ENCODE peak calls at places on chromosomes 16 and 17, in six cellular contexts. G is HL-60, M is left lung, K is AG10803, Z is activated B cell treated with CpG ODN at 0.5 μM for 24 hours, R is heart right ventricle. O is an unnamed sample.

GRCh38 chr16:66478733-66479511 is 51.8 kb downstream of the BEAN1 start:
- DNase-seq in Z (peak; percentile 63), K (peak; percentile 54), R (peak; percentile 75), G (peak; percentile 84), M (peak; percentile 80), O (peak; percentile 56)

GRCh38 chr17:49358638-49359247 is 3.3 kb downstream of the ZNF652 start:
- DNase-seq in M (no peak), R (no peak), K (no peak), G (peak; percentile 26), Z (no peak), O (peak; percentile 24)

GRCh38 chr17:74355065-74355464 is 6.6 kb downstream of the BTBD17 start:
- DNase-seq in G (no peak), K (no peak), Z (no peak), R (no peak), M (no peak), O (no peak)

GRCh38 chr16:27745348-27745747 is 195.4 kb downstream of the KATNIP start:
- DNase-seq in K (no peak), M (no peak), Z (no peak), R (no peak), G (no peak), O (no peak)

GRCh38 chr16:31869511-31870201 is 4.0 kb upstream of the ZNF267 start:
- DNase-seq in G (peak; percentile 97), Z (no peak), K (peak; percentile 66), M (peak; percentile 84), R (peak; percentile 53), O (peak; percentile 54)

GRCh38 chr16:86387461-86388440 is 122.6 kb upstream of the FOXF1 start:
- DNase-seq in Z (no peak), M (no peak), K (peak; percentile 98), G (no peak), R (no peak), O (no peak)

GRCh38 chr16:12436201-12436657 is 367.5 kb downstream of the CPPED1 start:
- DNase-seq in Z (no peak), G (no peak), K (no peak), M (no peak), R (no peak), O (no peak)

GRCh38 chr16:51834131-51834530 is 683.1 kb upstream of the SALL1 start:
- DNase-seq in K (peak; percentile 49), G (no peak), Z (no peak), M (no peak), R (peak; percentile 8), O (no peak)

GRCh38 chr17:68431661-68432071 is 25.6 kb downstream of the WIPI1 start:
- DNase-seq in M (no peak), G (peak; percentile 48), Z (no peak), R (no peak), K (no peak), O (no peak)
- TF ChIP-seq CTCF in M (no peak), G (peak; percentile 10), Z (no peak), R (no peak), K (peak; percentile 29), O (peak; percentile 56)

GRCh38 chr16:81798311-81799137 is 19.4 kb downstream of the PLCG2 start:
- DNase-seq in K (no peak), G (peak; percentile 82), Z (peak; percentile 74), R (no peak), M (peak; percentile 55), O (peak; percentile 91)

GRCh38 chr16:81797443-81797842 is 18.4 kb downstream of the PLCG2 start:
- DNase-seq in M (peak; percentile 49), G (peak; percentile 75), K (no peak), R (no peak), Z (peak; percentile 47), O (peak; percentile 82)

GRCh38 chr16:81795193-81795592 is 16.1 kb downstream of the PLCG2 start:
- DNase-seq in Z (no peak), M (no peak), K (no peak), R (no peak), G (no peak), O (no peak)

GRCh38 chr16:81796035-81796434 is 16.9 kb downstream of the PLCG2 start:
- DNase-seq in R (no peak), Z (no peak), M (no peak), G (peak; percentile 63), K (no peak), O (no peak)

GRCh38 chr16:81796585-81797346 is 17.7 kb downstream of the PLCG2 start:
- DNase-seq in Z (no peak), K (no peak), M (no peak), R (no peak), G (no peak), O (no peak)
- TF ChIP-seq CTCF in Z (no peak), K (no peak), M (no peak), R (no peak), G (no peak), O (no peak)

DNA sequence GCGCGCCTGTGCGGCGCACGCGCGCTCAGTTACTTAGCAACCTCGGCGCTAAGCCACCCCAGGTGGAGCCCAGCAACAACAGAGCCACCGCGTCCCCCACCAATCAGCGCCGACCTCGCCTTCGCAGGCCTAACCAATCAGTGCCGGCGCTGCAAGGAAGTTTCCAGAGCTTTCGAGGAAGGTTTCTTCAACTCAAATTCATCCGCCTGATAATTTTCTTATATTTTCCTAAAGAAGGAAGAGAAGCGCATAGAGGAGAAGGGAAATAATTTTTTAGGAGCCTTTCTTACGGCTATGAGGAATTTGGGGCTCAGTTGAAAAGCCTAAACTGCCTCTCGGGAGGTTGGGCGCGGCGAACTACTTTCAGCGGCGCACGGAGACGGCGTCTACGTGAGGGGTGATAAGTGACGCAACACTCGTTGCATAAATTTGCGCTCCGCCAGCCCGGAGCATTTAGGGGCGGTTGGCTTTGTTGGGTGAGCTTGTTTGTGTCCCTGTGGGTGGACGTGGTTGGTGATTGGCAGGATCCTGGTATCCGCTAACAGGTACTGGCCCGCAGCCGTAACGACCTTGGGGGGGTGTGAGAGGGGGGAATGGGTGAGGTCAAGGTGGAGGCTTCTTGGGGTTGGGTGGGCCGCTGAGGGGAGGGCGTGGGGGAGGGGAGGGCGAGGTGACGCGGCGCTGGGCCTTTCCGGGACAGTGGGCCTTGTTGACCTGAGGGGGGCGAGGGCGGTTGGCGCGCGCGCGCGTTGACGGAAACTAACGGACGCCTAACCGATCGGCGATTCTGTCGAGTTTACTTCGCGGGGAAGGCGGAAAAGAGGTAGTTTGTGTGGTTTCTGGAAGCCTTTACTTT is at the start of gene UBB:
- DNase-seq in K (peak; percentile 99), R (peak; percentile 97), M (peak; percentile 98), G (peak; percentile 91), Z (peak; percentile 83), O (peak; percentile 97)
- TF ChIP-seq CTCF in K (no peak), R (no peak), M (no peak), G (no peak), Z (no peak), O (no peak)

GRCh38 chr17:80774643-80775281 is 216.9 kb upstream of the CHMP6 start:
- DNase-seq in K (no peak), M (peak; percentile 30), R (no peak), Z (no peak), G (peak; percentile 51), O (no peak)

GRCh38 chr17:80772906-80773242 is 218.8 kb upstream of the CHMP6 start:
- DNase-seq in G (no peak), R (no peak), K (no peak), M (peak; percentile 20), Z (no peak), O (no peak)

GRCh38 chr17:80771612-80772005 is 220.0 kb upstream of the CHMP6 start:
- DNase-seq in K (no peak), R (no peak), Z (no peak), G (no peak), M (peak; percentile 13), O (no peak)

GRCh38 chr17:80774146-80774545 is 217.5 kb upstream of the CHMP6 start:
- DNase-seq in G (no peak), R (no peak), Z (no peak), K (no peak), M (peak; percentile 11), O (no peak)

DNA sequence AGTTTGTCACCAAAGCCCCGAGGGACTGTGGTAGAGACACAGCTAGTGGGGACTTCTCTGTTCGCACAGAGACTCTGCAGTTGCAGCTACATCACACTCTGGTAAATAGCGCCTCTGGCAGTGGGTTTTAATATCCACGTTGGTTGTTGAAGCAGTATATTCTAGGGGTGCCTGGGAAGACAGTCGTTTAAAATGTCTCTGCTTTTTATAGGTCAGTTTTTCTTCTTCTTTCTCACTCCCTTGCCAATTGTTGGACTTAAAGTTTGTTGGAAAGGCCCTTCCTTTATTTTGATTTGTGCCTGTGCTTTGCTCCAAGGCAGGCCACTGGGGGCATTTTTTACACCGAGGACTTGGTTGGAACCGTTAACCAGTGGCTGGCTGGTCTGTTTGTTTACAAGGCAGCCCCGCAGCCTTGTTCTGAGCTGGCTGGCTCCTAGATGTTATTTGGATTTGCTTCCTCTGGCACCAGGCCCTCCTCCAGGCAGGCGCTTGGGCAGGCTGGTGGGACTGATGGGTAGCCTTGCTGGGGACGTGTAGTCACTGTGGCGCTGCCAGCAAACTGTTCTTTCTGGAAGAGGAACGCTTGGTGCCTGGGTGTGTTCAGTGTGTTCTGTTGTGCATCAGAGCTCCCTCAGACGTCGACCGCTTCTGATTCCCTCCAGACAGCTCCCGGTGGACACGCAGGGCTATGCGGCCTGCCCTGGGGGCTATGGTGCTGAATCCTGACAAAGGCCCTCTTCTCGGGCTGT is 218.2 kb upstream of the CHMP6 start:
- DNase-seq in R (peak; percentile 59), G (no peak), Z (no peak), M (peak; percentile 30), K (peak; percentile 29), O (no peak)
- TF ChIP-seq CTCF in R (no peak), G (no peak), Z (no peak), M (no peak), K (peak; percentile 24), O (no peak)

DNA sequence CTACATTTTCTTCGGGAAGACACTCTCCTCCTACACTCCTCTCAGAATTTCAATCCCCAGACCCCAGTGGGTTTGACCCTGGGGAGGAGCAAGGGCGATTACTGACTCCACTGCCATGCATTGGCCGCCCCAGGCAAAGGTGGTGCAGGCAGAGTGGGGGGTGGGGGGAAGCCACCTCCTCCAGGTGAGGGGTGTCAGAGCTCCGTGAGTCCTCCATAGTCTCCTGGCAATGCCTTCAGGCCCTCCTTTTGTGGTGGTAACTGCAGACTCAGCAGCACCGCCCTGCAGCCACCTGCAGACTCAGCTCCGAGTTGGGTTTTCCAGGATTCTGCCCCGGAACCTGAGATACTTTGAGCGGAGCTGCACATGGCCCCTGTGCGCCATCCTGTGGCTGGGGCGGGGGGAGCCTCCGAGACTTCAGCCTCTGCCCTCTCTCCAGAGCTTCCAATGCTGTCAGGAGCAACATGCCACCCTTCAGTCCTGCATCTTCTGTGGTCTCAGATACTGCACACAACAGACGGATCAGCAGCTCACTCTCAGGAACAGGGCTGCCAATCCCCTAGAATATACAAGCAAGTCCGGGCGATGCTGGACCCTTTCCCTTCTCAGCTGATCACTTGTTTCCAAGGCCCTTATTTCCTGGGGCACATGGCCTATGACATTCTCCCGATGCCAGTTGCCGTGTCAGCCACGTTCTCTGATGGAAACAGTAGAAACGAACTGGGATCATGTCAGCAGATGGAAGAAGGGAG is 2.4 kb upstream of the SLC47A2 start:
- DNase-seq in K (no peak), Z (no peak), R (no peak), M (peak; percentile 28), G (no peak), O (no peak)
- TF ChIP-seq CTCF in K (peak; percentile 11), Z (no peak), R (no peak), M (no peak), G (no peak), O (peak; percentile 21)